ENCODE peak calls at places on chromosomes 12 and 14, in nine cellular contexts. P is DMS153, A is lower leg skin, Q is ureter, K is glutamatergic neuron, U is Kasumi-1, R is neural crest cell, V is iris pigment epithelial cell, S is HFF-Myc. Y is an unnamed sample.
A peak's percentile ranks its signal among the peaks of the same experiment; 100 is the strongest.

GRCh38 chr14:53093206-53093605 is 59.9 kb downstream of the DDHD1 start:
- DNase-seq in P (no peak), A (no peak), K (no peak), S (no peak), V (peak; percentile 9), U (no peak), R (no peak), Q (no peak), Y (no peak)

GRCh38 chr12:12685305-12685704 is 10.7 kb downstream of the GPR19 start:
- DNase-seq in U (no peak), Q (no peak), R (peak; percentile 40), S (no peak), V (no peak), A (no peak), P (peak; percentile 84), K (peak; percentile 38), Y (no peak)

GRCh38 chr12:115322275-115322674 is 638.3 kb upstream of the TBX3 start:
- DNase-seq in R (no peak), A (no peak), U (no peak), V (peak; percentile 54), K (no peak), Q (no peak), P (no peak), S (peak; percentile 63), Y (no peak)

GRCh38 chr12:570237-570925 is 92.9 kb downstream of the NINJ2 start:
- DNase-seq in U (no peak), S (no peak), P (no peak), K (peak; percentile 58), R (peak; percentile 53), V (peak; percentile 85), A (peak; percentile 96), Q (peak; percentile 79), Y (no peak)

GRCh38 chr12:104313568-104314241 is 10.2 kb downstream of the EID3 start:
- DNase-seq in U (no peak), A (no peak), V (no peak), K (no peak), S (no peak), P (no peak), Q (no peak), R (no peak), Y (no peak)

GRCh38 chr14:24876009-24876690 is 173.8 kb downstream of the STXBP6 start:
- DNase-seq in P (no peak), Q (no peak), V (no peak), S (no peak), A (no peak), R (peak; percentile 1), U (peak; percentile 79), K (no peak), Y (peak; percentile 53)

GRCh38 chr14:100471451-100472093 is 115.6 kb downstream of the BEGAIN start:
- DNase-seq in S (no peak), V (no peak), R (no peak), K (no peak), P (peak; percentile 69), A (no peak), Q (no peak), U (no peak), Y (no peak)

GRCh38 chr12:104615048-104615561 is 158.4 kb downstream of the CHST11 start:
- DNase-seq in K (no peak), P (no peak), S (no peak), U (no peak), V (no peak), R (no peak), Q (no peak), A (peak; percentile 86), Y (no peak)

GRCh38 chr12:7959278-7960063 is 23.5 kb upstream of the SLC2A3 start:
- DNase-seq in V (no peak), K (no peak), Q (no peak), S (no peak), A (peak; percentile 77), U (peak; percentile 64), P (peak; percentile 11), R (no peak), Y (peak; percentile 79)

GRCh38 chr12:33438890-33439586 is 581 bp downstream of the SYT10 start:
- DNase-seq in A (no peak), V (peak; percentile 34), U (no peak), K (peak; percentile 54), P (peak; percentile 16), Q (no peak), R (peak; percentile 9), S (peak; percentile 0), Y (no peak)

GRCh38 chr12:51519755-51520154 is 71.3 kb upstream of the SCN8A start:
- DNase-seq in P (no peak), R (no peak), A (no peak), S (no peak), Q (no peak), K (no peak), U (no peak), V (no peak), Y (no peak)

GRCh38 chr12:68334136-68334535 is 2.0 kb upstream of the MDM1 start:
- DNase-seq in R (no peak), A (no peak), S (no peak), V (no peak), K (no peak), U (no peak), Q (no peak), P (peak; percentile 41), Y (peak; percentile 33)

GRCh38 chr14:105476937-105477658 is 2.5 kb downstream of the CRIP2 start:
- DNase-seq in U (no peak), Q (no peak), K (no peak), A (no peak), P (no peak), V (no peak), S (no peak), R (no peak), Y (no peak)

GRCh38 chr12:61097991-61098580 is 1162.1 kb upstream of the USP15 start:
- DNase-seq in K (no peak), S (no peak), P (no peak), R (no peak), A (no peak), U (no peak), V (no peak), Q (no peak), Y (no peak)

GRCh38 chr12:93622485-93622884 is 50.0 kb downstream of the SOCS2 start:
- DNase-seq in V (peak; percentile 39), S (no peak), A (no peak), P (no peak), K (no peak), U (no peak), Q (no peak), R (no peak), Y (no peak)

GRCh38 chr12:7869137-7869536 is 3.6 kb downstream of the SLC2A14 start:
- DNase-seq in A (no peak), Q (no peak), U (no peak), P (no peak), R (no peak), S (peak; percentile 80), V (peak; percentile 66), K (no peak), Y (peak; percentile 23)

GRCh38 chr12:107783406-107784376 is 9.2 kb downstream of the ASCL4 start:
- DNase-seq in K (no peak), Q (no peak), A (no peak), P (no peak), S (no peak), U (no peak), V (no peak), R (no peak), Y (peak; percentile 18)

GRCh38 chr14:36478782-36479181 is 41.2 kb downstream of the NKX2-1 start:
- DNase-seq in A (no peak), R (no peak), U (no peak), P (no peak), S (no peak), V (no peak), Q (no peak), K (no peak), Y (no peak)

GRCh38 chr14:92630367-92630766 is 116.8 kb downstream of the RIN3 start:
- DNase-seq in S (no peak), K (no peak), V (no peak), A (no peak), R (no peak), P (no peak), Q (no peak), U (no peak), Y (no peak)

GRCh38 chr12:15728118-15728598 is 61.0 kb downstream of the EPS8 start:
- DNase-seq in K (no peak), P (no peak), V (peak; percentile 85), S (peak; percentile 58), Q (no peak), R (no peak), A (no peak), U (no peak), Y (no peak)

GRCh38 chr12:26786491-26787124 is 46.4 kb downstream of the ITPR2 start:
- DNase-seq in P (no peak), V (no peak), K (no peak), R (no peak), A (no peak), S (no peak), Q (no peak), U (no peak), Y (no peak)

GRCh38 chr14:70808402-70809237 is 693 bp downstream of the MAP3K9 start:
- DNase-seq in A (peak; percentile 86), P (no peak), U (no peak), V (no peak), R (peak; percentile 35), S (no peak), Q (peak; percentile 46), K (peak; percentile 71), Y (no peak)

GRCh38 chr12:85711735-85712390 is 124.3 kb downstream of the RASSF9 start:
- DNase-seq in U (no peak), Q (no peak), S (no peak), R (no peak), P (no peak), K (no peak), A (peak; percentile 90), V (no peak), Y (no peak)

GRCh38 chr14:23055621-23056256 is 1.6 kb downstream of the CDH24 start:
- DNase-seq in A (peak; percentile 90), U (no peak), Q (no peak), R (no peak), V (no peak), S (no peak), P (no peak), K (no peak), Y (no peak)

GRCh38 chr12:114403044-114403689 is 2.8 kb downstream of the TBX5 start:
- DNase-seq in U (no peak), R (peak; percentile 44), Q (no peak), K (peak; percentile 85), A (no peak), P (no peak), V (no peak), S (no peak), Y (no peak)

GRCh38 chr14:68040633-68041369 is 221.2 kb downstream of the RAD51B start:
- DNase-seq in S (no peak), Q (no peak), A (no peak), U (no peak), V (no peak), K (no peak), R (no peak), P (no peak), Y (no peak)

GRCh38 chr12:113142173-113142885 is 6.8 kb upstream of the RASAL1 start:
- DNase-seq in R (no peak), Q (no peak), S (no peak), A (peak; percentile 90), K (no peak), U (peak; percentile 48), V (no peak), P (peak; percentile 69), Y (no peak)

GRCh38 chr12:111687255-111687654 is 1.4 kb downstream of the ACAD10 start:
- DNase-seq in P (no peak), K (no peak), Q (no peak), A (no peak), V (no peak), S (no peak), R (no peak), U (no peak), Y (peak; percentile 57)

GRCh38 chr12:123996581-123996980 is 23.6 kb downstream of the ZNF664 start:
- DNase-seq in R (peak; percentile 46), A (no peak), S (no peak), P (no peak), U (no peak), Q (no peak), V (no peak), K (no peak), Y (no peak)

Y was measured in OCI-M1.